ENCODE peak calls at places on chromosomes 16 and 17, in seven cellular contexts. Y is CD4-positive, alpha-beta T cell; O is right lobe of liver; S is fibroblast of lung; B is tibial nerve; U is tibial artery; V is left ventricle myocardium inferior. N is an unnamed sample.

GRCh38 chr16:27819881-27820610 is 243.5 kb downstream of the GSG1L start:
- DNase-seq in Y (no peak), O (no peak), S (no peak), B (no peak), U (no peak), V (no peak), N (no peak)

GRCh38 chr17:1582374-1582773 is 19.8 kb upstream of the PITPNA start:
- DNase-seq in Y (no peak), O (no peak), S (no peak), B (no peak), U (no peak), V (no peak), N (no peak)

GRCh38 chr17:3647769-3648540 is 11.4 kb downstream of the CTNS start:
- DNase-seq in Y (peak; percentile 29), O (peak; percentile 77), S (peak; percentile 45), B (no peak), U (no peak), V (peak; percentile 52), N (no peak)

GRCh38 chr16:53456625-53457024 is 22.4 kb downstream of the RBL2 start:
- DNase-seq in Y (peak; percentile 50), O (no peak), S (no peak), B (no peak), U (no peak), V (no peak), N (no peak)

GRCh38 chr17:75032896-75033294 is 13.9 kb downstream of the ATP5PD start:
- DNase-seq in Y (peak; percentile 16), O (peak; percentile 41), S (no peak), B (no peak), U (peak; percentile 48), V (no peak), N (no peak)

GRCh38 chr17:48037924-48038323 is 327 bp upstream of the COPZ2 start:
- DNase-seq in Y (no peak), O (no peak), S (no peak), B (no peak), U (no peak), V (no peak), N (no peak)

GRCh38 chr16:11289202-11289601 is 8.1 kb upstream of the PRM1 start:
- DNase-seq in Y (no peak), O (no peak), S (no peak), B (no peak), U (no peak), V (no peak), N (no peak)

GRCh38 chr16:73217654-73218053 is 169.7 kb upstream of the ZFHX3 start:
- DNase-seq in Y (no peak), O (no peak), S (no peak), B (no peak), U (no peak), V (no peak), N (no peak)

GRCh38 chr16:52597073-52597771 is 50.3 kb upstream of the TOX3 start:
- DNase-seq in Y (no peak), O (no peak), S (no peak), B (no peak), U (no peak), V (no peak), N (no peak)

GRCh38 chr16:28865722-28866453 is 2.2 kb downstream of the SH2B1 start:
- DNase-seq in Y (no peak), O (no peak), S (no peak), B (no peak), U (no peak), V (no peak), N (no peak)

GRCh38 chr17:42422958-42423712 is at the start of gene CAVIN1:
- DNase-seq in Y (no peak), O (peak; percentile 94), S (peak; percentile 98), B (peak; percentile 99), U (peak; percentile 99), V (peak; percentile 100), N (peak; percentile 99)

GRCh38 chr16:24737391-24737871 is 8.0 kb downstream of the TNRC6A start:
- DNase-seq in Y (no peak), O (no peak), S (peak; percentile 70), B (no peak), U (no peak), V (no peak), N (peak; percentile 20)

GRCh38 chr16:66580605-66581209 is 1.4 kb downstream of the CMTM2 start:
- DNase-seq in Y (no peak), O (no peak), S (peak; percentile 88), B (no peak), U (peak; percentile 38), V (no peak), N (peak; percentile 82)

GRCh38 chr17:37386462-37386861 is 10.7 kb downstream of the C17orf78 start:
- DNase-seq in Y (no peak), O (no peak), S (no peak), B (no peak), U (no peak), V (no peak), N (no peak)

GRCh38 chr17:73371285-73371684 is 59.5 kb upstream of the CDC42EP4 start:
- DNase-seq in Y (no peak), O (no peak), S (peak; percentile 92), B (no peak), U (no peak), V (no peak), N (peak; percentile 49)

GRCh38 chr17:4393806-4394205 is 27.3 kb upstream of the UBE2G1 start:
- DNase-seq in Y (no peak), O (no peak), S (no peak), B (no peak), U (no peak), V (no peak), N (peak; percentile 89)

GRCh38 chr17:66713533-66714042 is 121.3 kb upstream of the CACNG5 start:
- DNase-seq in Y (no peak), O (no peak), S (no peak), B (no peak), U (no peak), V (no peak), N (no peak)

GRCh38 chr17:21756856-21757619 is 64.7 kb downstream of the KCNJ18 start:
- DNase-seq in Y (no peak), O (no peak), S (no peak), B (no peak), U (no peak), V (no peak), N (no peak)

GRCh38 chr17:40582328-40582901 is 17.1 kb upstream of the CCR7 start:
- DNase-seq in Y (peak; percentile 80), O (no peak), S (no peak), B (no peak), U (no peak), V (peak; percentile 42), N (peak; percentile 73)

GRCh38 chr16:23401142-23401541 is 51.8 kb downstream of the COG7 start:
- DNase-seq in Y (no peak), O (no peak), S (no peak), B (no peak), U (no peak), V (no peak), N (no peak)

GRCh38 chr16:57999366-57999970 is 1.0 kb downstream of the ZNF319 start:
- DNase-seq in Y (no peak), O (peak; percentile 7), S (peak; percentile 40), B (no peak), U (no peak), V (no peak), N (no peak)

DNA sequence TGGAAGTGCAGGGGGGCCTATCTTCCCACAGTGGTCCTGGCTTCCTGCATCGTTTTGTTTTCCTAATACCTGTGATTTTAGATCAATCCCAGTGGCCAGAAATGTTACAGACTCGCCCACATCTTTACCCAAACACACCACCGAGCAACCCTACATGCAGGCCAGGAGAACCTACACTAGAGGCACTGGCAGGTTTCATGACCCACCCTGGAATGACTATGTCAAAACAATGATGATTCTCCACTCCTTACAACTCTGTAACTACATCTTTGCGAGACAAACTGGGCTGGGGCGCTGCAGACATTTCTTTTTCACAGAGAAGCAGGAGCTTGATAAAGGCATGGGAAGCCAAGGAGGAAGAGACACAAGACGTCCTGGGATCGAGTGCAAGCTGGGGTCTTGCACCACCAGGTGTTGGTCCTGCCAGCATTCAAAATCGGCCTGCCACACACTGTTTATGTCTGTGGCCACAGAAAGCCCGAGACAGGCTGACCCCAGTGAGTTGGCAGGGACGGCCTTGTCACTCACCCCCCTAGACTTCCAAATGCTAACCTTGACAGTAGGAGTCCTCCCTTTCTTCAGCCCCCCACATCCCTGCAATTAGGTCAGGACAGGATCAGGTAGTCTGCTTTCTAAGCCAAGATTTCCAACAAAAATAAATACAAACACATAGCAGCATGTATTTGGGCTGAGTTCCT is 32.4 kb downstream of the UBE2O start:
- DNase-seq in Y (no peak), O (no peak), S (no peak), B (no peak), U (no peak), V (no peak), N (no peak)
- TF ChIP-seq CTCF in Y (no peak), O (no peak), S (no peak), B (no peak), U (no peak), V (no peak), N (no peak)

GRCh38 chr16:86215233-86215978 is 294.9 kb upstream of the FOXF1 start:
- DNase-seq in Y (no peak), O (no peak), S (peak; percentile 64), B (no peak), U (no peak), V (no peak), N (no peak)

GRCh38 chr16:86213427-86214205 is 296.7 kb upstream of the FOXF1 start:
- DNase-seq in Y (no peak), O (no peak), S (no peak), B (no peak), U (no peak), V (no peak), N (no peak)

GRCh38 chr16:86215979-86216585 is 294.2 kb upstream of the FOXF1 start:
- DNase-seq in Y (no peak), O (no peak), S (no peak), B (no peak), U (no peak), V (no peak), N (no peak)

GRCh38 chr16:86212706-86213426 is 297.5 kb upstream of the FOXF1 start:
- DNase-seq in Y (no peak), O (no peak), S (no peak), B (no peak), U (no peak), V (no peak), N (no peak)

GRCh38 chr16:86214326-86215232 is 295.7 kb upstream of the FOXF1 start:
- DNase-seq in Y (no peak), O (no peak), S (peak; percentile 51), B (no peak), U (no peak), V (no peak), N (no peak)
- H3K27ac ChIP-seq in Y (no peak overlapping the region), O (peak overlapping the region; percentile 13), S (peak overlapping the region; percentile 51), B (no peak overlapping the region), U (no peak overlapping the region), V (peak overlapping the region; percentile 58), N (no peak overlapping the region)

GRCh38 chr16:84115919-84116719 is 623 bp downstream of the MBTPS1 start:
- DNase-seq in Y (peak; percentile 70), O (peak; percentile 64), S (peak; percentile 56), B (no peak), U (no peak), V (no peak), N (peak; percentile 28)
- TF ChIP-seq CTCF in Y (no peak), O (peak; percentile 29), S (no peak), B (peak; percentile 8), U (no peak), V (peak; percentile 63), N (no peak)

DNA sequence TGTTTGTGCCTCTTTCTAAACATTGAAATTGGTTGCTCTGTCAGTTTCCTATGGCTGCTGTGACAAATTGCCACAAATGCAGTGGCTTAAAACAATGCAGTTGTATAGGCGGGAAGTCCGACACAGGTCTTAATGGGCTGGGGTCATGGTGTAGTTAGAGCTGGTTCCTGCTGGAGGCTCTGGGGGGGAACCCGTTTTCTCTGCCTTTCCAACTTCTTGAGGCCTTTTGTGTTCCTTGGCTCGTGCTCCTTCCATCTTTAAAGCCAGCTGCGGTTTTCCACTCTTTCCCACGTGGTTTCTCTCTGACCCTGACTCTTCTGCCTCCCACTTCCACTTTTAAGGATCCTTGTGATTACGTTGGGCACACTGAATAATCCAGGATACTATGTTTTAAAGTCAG is 12.5 kb downstream of the EPN2 start:
- DNase-seq in Y (no peak), O (no peak), S (peak; percentile 79), B (no peak), U (peak; percentile 41), V (no peak), N (no peak)
- H3K27ac ChIP-seq in Y (no peak overlapping the region), O (no peak overlapping the region), S (peak overlapping the region; percentile 49), B (no peak overlapping the region), U (peak overlapping the region; percentile 73), V (peak overlapping the region; percentile 91), N (peak overlapping the region; percentile 52)

N was measured in RWPE1.